ENCODE peak calls at places on chromosomes 2 and 18, in ten cellular contexts. U, X, W, K, P, M, R, G, D and A are unnamed samples.

GRCh38 chr2:231541605-231542509 is 11.6 kb upstream of the NMUR1 start:
- DNase-seq in M (peak; percentile 20), R (no peak), W (no peak), U (no peak), X (no peak), K (no peak), D (no peak), P (peak; percentile 6), G (no peak), A (peak; percentile 27)

GRCh38 chr18:41532344-41533086 is 422.5 kb upstream of the PIK3C3 start:
- DNase-seq in P (peak; percentile 24), X (no peak), M (peak; percentile 3), K (no peak), W (no peak), G (peak; percentile 28), D (no peak), U (no peak), R (no peak), A (no peak)

GRCh38 chr2:38076250-38076709 is 329 bp upstream of the CYP1B1 start:
- DNase-seq in D (peak; percentile 32), R (no peak), X (no peak), G (no peak), K (no peak), P (peak; percentile 92), M (peak; percentile 88), U (peak; percentile 87), W (peak; percentile 96), A (no peak)

GRCh38 chr18:49645836-49646235 is 84.0 kb downstream of the LIPG start:
- DNase-seq in U (no peak), R (no peak), W (no peak), M (peak; percentile 66), D (no peak), G (no peak), K (no peak), X (no peak), P (no peak), A (no peak)

GRCh38 chr2:12737226-12738111 is 20.7 kb downstream of the TRIB2 start:
- DNase-seq in R (no peak), G (no peak), K (no peak), X (no peak), U (no peak), P (no peak), W (no peak), D (no peak), M (no peak), A (no peak)

GRCh38 chr2:160427629-160428424 is 65.8 kb downstream of the RBMS1 start:
- DNase-seq in G (no peak), X (no peak), K (no peak), R (peak; percentile 26), P (no peak), W (no peak), U (no peak), D (peak; percentile 21), M (peak; percentile 91), A (no peak)

GRCh38 chr2:120231974-120232635 is 8.9 kb upstream of the TMEM185B start:
- DNase-seq in W (no peak), K (no peak), P (no peak), G (no peak), D (no peak), M (no peak), R (peak; percentile 20), U (no peak), X (no peak), A (no peak)

GRCh38 chr2:47004905-47005495 is 89.4 kb upstream of the MCFD2 start:
- DNase-seq in G (no peak), K (no peak), D (no peak), X (no peak), W (no peak), R (no peak), M (no peak), U (no peak), P (no peak), A (no peak)

GRCh38 chr2:54470241-54470938 is 14.3 kb downstream of the SPTBN1 start:
- DNase-seq in U (no peak), G (no peak), M (peak; percentile 60), P (no peak), R (no peak), W (no peak), D (no peak), X (no peak), K (no peak), A (no peak)

GRCh38 chr18:48017625-48018024 is 87.2 kb upstream of the SMAD2 start:
- DNase-seq in G (no peak), M (no peak), P (no peak), W (no peak), D (no peak), R (no peak), K (no peak), U (peak; percentile 78), X (no peak), A (no peak)

GRCh38 chr2:1403565-1403964 is 9.7 kb upstream of the TPO start:
- DNase-seq in R (no peak), P (no peak), D (no peak), M (no peak), U (no peak), G (no peak), X (no peak), K (no peak), W (no peak), A (no peak)

GRCh38 chr2:95277246-95277906 is 3.1 kb downstream of the PROM2 start:
- DNase-seq in R (no peak), P (no peak), X (no peak), U (no peak), K (no peak), W (no peak), D (no peak), M (peak; percentile 3), G (peak; percentile 24), A (peak; percentile 66)

GRCh38 chr18:35443847-35444246 is 53.9 kb downstream of the INO80C start:
- DNase-seq in D (no peak), M (no peak), P (no peak), K (no peak), W (no peak), R (no peak), X (no peak), G (no peak), U (no peak), A (no peak)

GRCh38 chr2:10075571-10076209 is 4.5 kb downstream of the CYS1 start:
- DNase-seq in U (no peak), G (no peak), M (no peak), W (no peak), P (no peak), X (no peak), D (no peak), K (no peak), R (no peak), A (no peak)

GRCh38 chr2:235011929-235012631 is 60.3 kb downstream of the SH3BP4 start:
- DNase-seq in G (no peak), M (no peak), K (no peak), D (no peak), U (no peak), W (no peak), P (no peak), X (no peak), R (no peak), A (no peak)

GRCh38 chr2:216727346-216728122 is 32.2 kb upstream of the IGFBP5 start:
- DNase-seq in M (no peak), X (no peak), R (no peak), U (no peak), G (no peak), D (no peak), K (no peak), P (no peak), W (no peak), A (no peak)

GRCh38 chr18:29661924-29662323 is 1380.6 kb downstream of the DSC3 start:
- DNase-seq in U (no peak), X (no peak), W (no peak), G (no peak), K (no peak), R (no peak), M (no peak), P (no peak), D (no peak), A (no peak)

GRCh38 chr2:237732790-237733349 is 65.7 kb upstream of the RBM44 start:
- DNase-seq in P (no peak), D (no peak), X (no peak), G (no peak), R (no peak), K (no peak), M (no peak), W (no peak), U (no peak), A (no peak)

GRCh38 chr2:9364791-9365497 is 58.4 kb downstream of the ITGB1BP1 start:
- DNase-seq in X (no peak), M (peak; percentile 60), U (no peak), K (no peak), G (no peak), W (no peak), D (no peak), R (no peak), P (no peak), A (no peak)

GRCh38 chr2:209875270-209875669 is 103.6 kb downstream of the UNC80 start:
- DNase-seq in R (no peak), G (no peak), D (no peak), W (no peak), K (no peak), M (no peak), P (no peak), U (no peak), X (no peak), A (no peak)

GRCh38 chr2:126943612-126944011 is 44.9 kb downstream of the TEX51 start:
- DNase-seq in U (no peak), X (no peak), K (no peak), M (no peak), G (no peak), R (no peak), W (no peak), D (no peak), P (no peak), A (no peak)

GRCh38 chr2:74498500-74499268 is 719 bp downstream of the LBX2 start:
- DNase-seq in K (no peak), G (peak; percentile 44), U (no peak), D (no peak), P (no peak), R (no peak), W (no peak), X (no peak), M (peak; percentile 43), A (no peak)

GRCh38 chr2:137964066-137964858 is at the start of gene HNMT:
- DNase-seq in G (no peak), X (peak; percentile 25), M (peak; percentile 90), U (peak; percentile 25), P (no peak), K (no peak), R (no peak), D (no peak), W (peak; percentile 43), A (peak; percentile 80)

GRCh38 chr2:138615257-138615656 is 113.7 kb downstream of the SPOPL start:
- DNase-seq in U (no peak), W (peak; percentile 82), G (no peak), M (peak; percentile 61), D (no peak), X (no peak), R (no peak), P (no peak), K (no peak), A (no peak)

GRCh38 chr18:3041857-3042256 is 28.9 kb upstream of the LPIN2 start:
- DNase-seq in X (no peak), G (no peak), K (no peak), M (no peak), D (no peak), U (no peak), P (no peak), W (no peak), R (no peak), A (no peak)